ENCODE peak calls at places on chromosomes 16 and 17, in four cellular contexts. H is A673, B is BE2C, P is fibroblast of lung. N is an unnamed sample.

GRCh38 chr17:44840936-44841335 is 6.7 kb upstream of the HIGD1B start:
- DNase-seq in P (no peak), B (no peak), H (no peak), N (no peak)

GRCh38 chr16:12896562-12896961 is 4.8 kb upstream of the SHISA9 start:
- DNase-seq in P (no peak), B (no peak), H (peak; percentile 43), N (peak; percentile 40)

GRCh38 chr17:68296217-68297140 is 5.2 kb downstream of the ARSG start:
- DNase-seq in B (no peak), H (no peak), P (no peak), N (peak; percentile 49)

GRCh38 chr17:14986127-14986526 is 279.0 kb downstream of the PMP22 start:
- DNase-seq in P (peak; percentile 12), H (no peak), B (no peak), N (no peak)

GRCh38 chr17:51103451-51103850 is 17.2 kb downstream of the SPAG9 start:
- DNase-seq in P (no peak), B (no peak), H (no peak), N (no peak)

GRCh38 chr16:60655514-60656153 is 1380.6 kb downstream of the CDH8 start:
- DNase-seq in B (no peak), P (no peak), H (no peak), N (no peak)

GRCh38 chr16:85947511-85948509 is 48.8 kb downstream of the IRF8 start:
- DNase-seq in H (no peak), P (no peak), B (no peak), N (no peak)

GRCh38 chr17:11031787-11032186 is 193.9 kb upstream of the PIRT start:
- DNase-seq in B (no peak), H (peak; percentile 7), P (no peak), N (peak; percentile 74)

GRCh38 chr17:41678411-41678906 is 10.2 kb upstream of the EIF1 start:
- DNase-seq in H (no peak), B (no peak), P (no peak), N (no peak)

GRCh38 chr16:88430524-88431446 is 22.3 kb upstream of the ZFPM1 start:
- DNase-seq in P (peak; percentile 22), H (no peak), B (no peak), N (peak; percentile 72)

GRCh38 chr16:86444274-86445060 is 65.9 kb upstream of the FOXF1 start:
- DNase-seq in H (no peak), P (no peak), B (peak; percentile 34), N (no peak)

GRCh38 chr16:10558746-10559641 is 21.4 kb downstream of the EMP2 start:
- DNase-seq in P (peak; percentile 59), B (no peak), H (no peak), N (no peak)

GRCh38 chr17:15263206-15263579 is 1.9 kb downstream of the PMP22 start:
- DNase-seq in P (peak; percentile 91), H (peak; percentile 4), B (peak; percentile 53), N (peak; percentile 80)

GRCh38 chr17:81003711-81004335 is 12.2 kb downstream of the CHMP6 start:
- DNase-seq in H (peak; percentile 42), B (no peak), P (no peak), N (peak; percentile 94)

GRCh38 chr17:80761421-80761871 is 216.8 kb downstream of the RPTOR start:
- DNase-seq in P (peak; percentile 68), B (no peak), H (peak; percentile 43), N (no peak)

GRCh38 chr17:290121-290521 is 62.5 kb downstream of the RPH3AL start:
- DNase-seq in H (no peak), P (no peak), B (no peak), N (peak; percentile 56)

GRCh38 chr17:50014471-50015088 is 19.6 kb upstream of the DLX3 start:
- DNase-seq in P (no peak), H (no peak), B (no peak), N (no peak)

GRCh38 chr16:75288181-75288580 is 36.8 kb upstream of the BCAR1 start:
- DNase-seq in H (no peak), B (no peak), P (no peak), N (no peak)

GRCh38 chr17:77492446-77493237 is 351.9 kb downstream of the SEC14L1 start:
- DNase-seq in B (no peak), P (no peak), H (no peak), N (peak; percentile 44)

GRCh38 chr17:31412511-31412910 is 21.0 kb downstream of the RAB11FIP4 start:
- DNase-seq in B (no peak), H (no peak), P (no peak), N (no peak)

GRCh38 chr16:5867250-5867649 is 769.7 kb upstream of the EEF2KMT start:
- DNase-seq in P (no peak), B (no peak), H (no peak), N (no peak)

GRCh38 chr17:41026668-41027471 is at the start of gene KRTAP1-5:
- DNase-seq in H (no peak), P (peak; percentile 35), B (no peak), N (no peak)

GRCh38 chr17:75834279-75834920 is 9.8 kb downstream of the UNC13D start:
- DNase-seq in B (no peak), H (no peak), P (no peak), N (no peak)

GRCh38 chr16:77531741-77532140 is 96.9 kb upstream of the ADAMTS18 start:
- DNase-seq in B (no peak), H (no peak), P (peak; percentile 17), N (no peak)

GRCh38 chr17:66351053-66351452 is 48.6 kb downstream of the PRKCA start:
- DNase-seq in B (no peak), H (no peak), P (no peak), N (no peak)

GRCh38 chr17:34781071-34781470 is 180.2 kb downstream of the CCT6B start:
- DNase-seq in B (no peak), P (no peak), H (no peak), N (no peak)

GRCh38 chr17:44210342-44211192 is 8.9 kb downstream of the UBTF start:
- DNase-seq in P (peak; percentile 87), H (peak; percentile 84), B (peak; percentile 94), N (peak; percentile 99)

GRCh38 chr16:56183266-56183665 is 8.0 kb upstream of the GNAO1 start:
- DNase-seq in H (no peak), P (no peak), B (no peak), N (no peak)

GRCh38 chr17:6231886-6232767 is 161.9 kb downstream of the WSCD1 start:
- DNase-seq in P (peak; percentile 3), H (peak; percentile 29), B (no peak), N (peak; percentile 36)

GRCh38 chr17:19787733-19788357 is 39.7 kb upstream of the ALDH3A1 start:
- DNase-seq in P (no peak), H (peak; percentile 17), B (no peak), N (no peak)

GRCh38 chr17:19781488-19782458 is 33.7 kb upstream of the ALDH3A1 start:
- DNase-seq in H (no peak), P (no peak), B (no peak), N (no peak)

GRCh38 chr17:19780846-19781245 is 32.7 kb upstream of the ALDH3A1 start:
- DNase-seq in H (no peak), B (no peak), P (no peak), N (no peak)

GRCh38 chr17:19785854-19786253 is 37.8 kb upstream of the ALDH3A1 start:
- DNase-seq in H (no peak), P (no peak), B (no peak), N (peak; percentile 53)
- H3K36me3 ChIP-seq in H (peaks cover 12% of the 10 kb centered on the region), P (no peaks in the 10 kb centered on the region), B (no peaks in the 10 kb centered on the region), N (no peaks in the 10 kb centered on the region)

GRCh38 chr17:4748687-4749086 is 9.0 kb upstream of the CXCL16 start:
- DNase-seq in P (no peak), B (no peak), H (no peak), N (no peak)
- H3K27me3 ChIP-seq in P (peaks cover 16% of the 10 kb centered on the region), B (peaks cover 32% of the 10 kb centered on the region), H (peaks cover 30% of the 10 kb centered on the region), N (peaks cover 12% of the 10 kb centered on the region)

DNA sequence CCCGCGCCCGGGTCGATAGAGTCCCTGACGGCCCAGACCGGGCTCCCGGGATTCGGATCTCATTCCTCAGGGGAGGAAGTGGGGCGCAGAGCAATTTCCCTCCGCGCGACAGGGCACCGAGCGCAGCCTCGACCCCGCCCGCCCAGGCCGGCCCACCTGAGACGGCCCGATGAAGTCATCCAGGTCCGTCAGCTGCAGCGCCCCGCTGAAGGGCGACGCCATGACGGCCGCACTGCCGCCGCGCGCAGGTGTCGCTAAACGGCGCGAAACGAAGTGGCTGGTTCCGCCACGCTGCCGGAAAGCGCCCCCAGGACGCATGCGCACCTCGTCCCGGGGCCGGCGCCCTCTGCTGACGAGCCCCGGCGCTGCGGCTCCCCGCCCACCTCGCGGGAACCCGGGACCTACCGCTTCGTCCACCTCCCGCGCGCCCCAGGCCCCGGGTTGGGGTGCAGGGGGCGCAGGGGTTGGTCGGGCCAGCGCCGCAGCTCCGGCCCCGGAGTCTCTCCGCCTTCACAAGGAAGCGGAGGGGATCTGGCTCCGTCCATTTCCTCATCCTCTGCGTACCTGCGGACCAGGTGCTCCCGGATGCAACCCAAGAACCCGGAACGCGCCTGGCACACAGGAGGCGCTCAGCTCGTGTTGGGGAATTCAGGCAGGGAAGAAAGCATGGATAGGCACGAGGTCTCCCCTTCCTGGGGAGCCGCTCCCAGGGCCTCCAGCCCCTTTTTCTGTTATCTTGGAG is at the start of gene CIAO3:
- DNase-seq in P (peak; percentile 88), H (peak; percentile 92), B (peak; percentile 93), N (peak; percentile 100)
- H3K36me3 ChIP-seq in P (peaks cover 8% of the 10 kb centered on the region), H (peaks cover 11% of the 10 kb centered on the region), B (peaks cover 30% of the 10 kb centered on the region), N (peaks cover 2% of the 10 kb centered on the region)

DNA sequence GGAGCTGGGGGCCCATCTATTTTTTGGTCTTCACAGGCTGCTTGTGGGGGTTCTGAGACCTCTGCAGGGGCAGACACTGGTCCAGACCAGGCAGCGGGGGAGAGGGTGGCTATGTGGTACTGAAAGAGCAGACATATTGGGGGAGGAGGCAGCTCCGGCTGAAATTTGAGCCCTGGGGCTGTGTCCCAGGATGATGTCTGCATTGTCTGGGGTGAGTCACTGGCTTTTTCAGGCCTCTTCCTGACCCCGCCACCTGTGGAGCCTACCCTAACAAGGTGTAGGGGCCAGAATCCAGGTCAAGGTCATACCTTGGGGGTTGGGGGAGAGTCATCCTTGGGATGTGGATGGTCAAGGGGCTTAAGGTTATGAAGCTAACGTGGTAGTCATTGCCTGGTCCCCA is 2.4 kb downstream of the CORO6 start:
- DNase-seq in B (no peak), P (peak; percentile 25), H (no peak), N (peak; percentile 70)
- H3K27me3 ChIP-seq in B (no peaks in the 10 kb centered on the region), P (no peaks in the 10 kb centered on the region), H (no peaks in the 10 kb centered on the region), N (peaks cover 55% of the 10 kb centered on the region)

GRCh38 chr16:3487521-3488410 is 7.5 kb downstream of the C16orf90 start:
- DNase-seq in P (no peak), B (no peak), H (no peak), N (peak; percentile 72)
- H3K36me3 ChIP-seq in P (peaks cover 21% of the 10 kb centered on the region), B (peaks cover 41% of the 10 kb centered on the region), H (peaks cover 6% of the 10 kb centered on the region), N (peaks cover 16% of the 10 kb centered on the region)

N was measured in H7.